ENCODE peak calls at places on chromosomes 16 and 17, in nine cellular contexts. B is stromal cell of bone marrow; V is Right ventricle myocardium superior; O is NCI-H446; F is activated CD8-positive, alpha-beta T cell treated with anti-CD3 and anti-CD28 coated beads, Interleukin-2, amount 10 ng/mL, durations not matched to agents 7 days and 5 days; L is prostate gland; Q is NCI-H1092; P is amygdala; R is heart left ventricle. D is an unnamed sample.

GRCh38 chr16:65418435-65418834 is 296.6 kb upstream of the CDH11 start:
- DNase-seq in P (no peak), L (no peak), V (no peak), F (no peak), B (no peak), Q (no peak), O (no peak), R (no peak), D (no peak)

GRCh38 chr16:85592700-85593502 is 20.2 kb upstream of the GSE1 start:
- DNase-seq in B (no peak), P (no peak), R (no peak), Q (no peak), O (no peak), V (no peak), L (no peak), F (no peak), D (no peak)

GRCh38 chr17:70181376-70181775 is 12.0 kb downstream of the KCNJ2 start:
- DNase-seq in R (no peak), O (no peak), Q (no peak), L (no peak), F (no peak), B (no peak), P (no peak), V (no peak), D (no peak)

GRCh38 chr17:82020874-82021727 is 1.6 kb downstream of the CENPX start:
- DNase-seq in B (peak; percentile 52), L (peak; percentile 72), V (peak; percentile 83), P (peak; percentile 18), F (peak; percentile 77), Q (peak; percentile 31), O (peak; percentile 55), R (peak; percentile 65), D (no peak)

GRCh38 chr17:78962345-78962983 is 17.3 kb downstream of the LGALS3BP start:
- DNase-seq in R (no peak), O (no peak), L (no peak), B (peak; percentile 50), F (no peak), P (no peak), Q (no peak), V (no peak), D (no peak)

GRCh38 chr16:60608971-60609370 is 1427.3 kb downstream of the CDH8 start:
- DNase-seq in P (no peak), F (no peak), V (no peak), O (no peak), B (no peak), Q (no peak), R (no peak), L (no peak), D (peak; percentile 2)

GRCh38 chr16:70735141-70735979 is 49.5 kb upstream of the MTSS2 start:
- DNase-seq in Q (no peak), P (no peak), F (no peak), L (no peak), O (no peak), R (peak; percentile 51), B (peak; percentile 74), V (peak; percentile 69), D (no peak)

GRCh38 chr16:88977028-88977844 is at the start of gene CBFA2T3:
- DNase-seq in L (no peak), P (no peak), Q (no peak), B (no peak), O (no peak), V (peak; percentile 90), F (no peak), R (peak; percentile 85), D (no peak)

GRCh38 chr17:4440690-4441686 is 7.2 kb downstream of the SPNS3 start:
- DNase-seq in Q (no peak), R (no peak), L (no peak), B (no peak), O (no peak), P (no peak), F (no peak), V (no peak), D (no peak)

GRCh38 chr17:7572588-7573323 is 6.7 kb upstream of the CD68 start:
- DNase-seq in F (no peak), Q (peak; percentile 97), O (peak; percentile 99), B (peak; percentile 98), R (peak; percentile 99), L (peak; percentile 100), P (peak; percentile 85), V (peak; percentile 100), D (peak; percentile 97)

GRCh38 chr17:39655105-39655504 is 10.0 kb upstream of the TCAP start:
- DNase-seq in V (no peak), O (no peak), P (no peak), F (no peak), B (no peak), Q (no peak), R (no peak), L (no peak), D (no peak)

D was measured in retinal pigment epithelial cell.